ENCODE peak calls at places on chromosomes 11 and 22, in six cellular contexts. J is SK-N-SH; K is IMR-90; I is fibroblast of lung; B is CD8-positive, alpha-beta T cell; A is BJ. G is an unnamed sample.
A peak's percentile ranks its signal among the peaks of the same experiment; 100 is the strongest.

GRCh38 chr11:76721755-76722677 is 51.5 kb upstream of the LRRC32 start:
- DNase-seq in K (peak; percentile 73), I (peak; percentile 60), J (peak; percentile 86), B (peak; percentile 74), A (no peak), G (peak; percentile 24)

GRCh38 chr11:10058356-10058755 is 235.7 kb downstream of the SBF2 start:
- DNase-seq in B (no peak), J (no peak), K (peak; percentile 64), A (no peak), I (peak; percentile 22), G (no peak)

GRCh38 chr22:38412435-38413084 is 42.4 kb downstream of the KCNJ4 start:
- DNase-seq in B (peak; percentile 48), J (peak; percentile 85), K (no peak), A (no peak), I (no peak), G (no peak)

GRCh38 chr22:40216041-40216756 is 38.5 kb downstream of the TNRC6B start:
- DNase-seq in B (peak; percentile 31), A (no peak), J (no peak), I (no peak), K (no peak), G (no peak)

GRCh38 chr22:30423296-30423958 is 2.1 kb upstream of the MTFP1 start:
- DNase-seq in J (no peak), B (peak; percentile 62), I (no peak), A (no peak), K (no peak), G (no peak)

GRCh38 chr11:104858882-104859735 is 39.2 kb downstream of the CASP12 start:
- DNase-seq in J (no peak), K (no peak), I (peak; percentile 22), A (no peak), B (no peak), G (no peak)

GRCh38 chr11:133903056-133903455 is 53.7 kb downstream of the IGSF9B start:
- DNase-seq in I (no peak), J (no peak), A (no peak), K (no peak), B (no peak), G (no peak)

GRCh38 chr11:64842851-64843841 is 1.3 kb downstream of the CDC42BPG start:
- DNase-seq in I (no peak), J (no peak), B (no peak), K (no peak), A (no peak), G (no peak)

GRCh38 chr11:64019106-64020031 is 16.4 kb upstream of the FLRT1 start:
- DNase-seq in J (no peak), K (no peak), A (no peak), B (no peak), I (no peak), G (no peak)

GRCh38 chr11:73528420-73528819 is 69.5 kb downstream of the FAM168A start:
- DNase-seq in B (no peak), A (no peak), J (no peak), K (no peak), I (no peak), G (no peak)

GRCh38 chr22:36303874-36304273 is 50.9 kb downstream of the APOL1 start:
- DNase-seq in K (no peak), A (no peak), B (no peak), J (no peak), I (no peak), G (no peak)

GRCh38 chr22:37045958-37046357 is 5.6 kb upstream of the KCTD17 start:
- DNase-seq in K (peak; percentile 62), I (peak; percentile 53), B (no peak), J (peak; percentile 64), A (no peak), G (no peak)

GRCh38 chr11:62752994-62753735 is 795 bp downstream of the ZBTB3 start:
- DNase-seq in A (no peak), B (no peak), J (no peak), K (no peak), I (no peak), G (no peak)

GRCh38 chr11:32266611-32267010 is 168.7 kb downstream of the WT1 start:
- DNase-seq in K (peak; percentile 4), B (no peak), A (no peak), I (peak; percentile 53), J (no peak), G (no peak)

GRCh38 chr11:70916321-70916720 is 336.1 kb downstream of the SHANK2 start:
- DNase-seq in J (no peak), A (no peak), K (no peak), B (no peak), I (no peak), G (no peak)

GRCh38 chr11:40219401-40219800 is 1240.1 kb downstream of the LRRC4C start:
- DNase-seq in A (no peak), J (peak; percentile 2), I (no peak), K (no peak), B (no peak), G (no peak)

GRCh38 chr11:10452211-10452767 is 2.8 kb upstream of the AMPD3 start:
- DNase-seq in I (no peak), K (peak; percentile 19), B (no peak), A (no peak), J (no peak), G (no peak)

GRCh38 chr11:129723964-129724291 is 91.7 kb upstream of the TMEM45B start:
- DNase-seq in B (no peak), A (no peak), I (no peak), J (no peak), K (no peak), G (no peak)

GRCh38 chr11:45083544-45084087 is 62.8 kb upstream of the PRDM11 start:
- DNase-seq in I (no peak), K (no peak), A (no peak), B (no peak), J (no peak), G (no peak)

GRCh38 chr11:95089620-95090542 is at the start of gene ENDOD1:
- DNase-seq in K (peak; percentile 74), I (peak; percentile 84), A (no peak), B (peak; percentile 83), J (peak; percentile 95), G (no peak)

GRCh38 chr11:18471995-18472394 is 16.3 kb downstream of the LDHAL6A start:
- DNase-seq in I (no peak), A (no peak), J (no peak), K (no peak), B (no peak), G (no peak)

GRCh38 chr11:130141561-130142341 is 17.8 kb upstream of the ST14 start:
- DNase-seq in K (peak; percentile 35), A (no peak), B (no peak), J (no peak), I (peak; percentile 76), G (no peak)

GRCh38 chr11:86676533-86677154 is 4.2 kb upstream of the ME3 start:
- DNase-seq in B (no peak), I (no peak), K (no peak), J (peak; percentile 22), A (no peak), G (no peak)

GRCh38 chr11:36295926-36296325 is at the start of gene PRR5L:
- DNase-seq in J (no peak), K (no peak), I (no peak), B (no peak), A (no peak), G (no peak)

GRCh38 chr11:58992489-58992888 is 53.2 kb downstream of the GLYATL1 start:
- DNase-seq in B (no peak), J (no peak), I (no peak), K (no peak), A (no peak), G (no peak)

GRCh38 chr11:64347171-64347867 is 7.3 kb downstream of the CCDC88B start:
- DNase-seq in A (no peak), B (no peak), J (peak; percentile 14), I (no peak), K (no peak), G (no peak)

GRCh38 chr11:15148181-15148580 is 33.5 kb downstream of the INSC start:
- DNase-seq in J (no peak), I (peak; percentile 51), B (no peak), A (no peak), K (peak; percentile 56), G (no peak)

GRCh38 chr22:23484651-23485050 is 95.4 kb downstream of the IGLL1 start:
- DNase-seq in J (no peak), A (no peak), I (no peak), B (no peak), K (no peak), G (no peak)
- H3K4me3 ChIP-seq in J (no peak overlapping the region), A (no peak overlapping the region), I (no peak overlapping the region), B (no peak overlapping the region), K (no peak overlapping the region), G (no peak overlapping the region)

GRCh38 chr22:34333285-34333684 is 413.0 kb upstream of the LARGE1 start:
- DNase-seq in B (no peak), A (no peak), I (no peak), K (no peak), J (no peak), G (no peak)
- TF ChIP-seq CTCF in B (no peak), A (no peak), I (no peak), K (no peak), J (no peak), G (no peak)

DNA sequence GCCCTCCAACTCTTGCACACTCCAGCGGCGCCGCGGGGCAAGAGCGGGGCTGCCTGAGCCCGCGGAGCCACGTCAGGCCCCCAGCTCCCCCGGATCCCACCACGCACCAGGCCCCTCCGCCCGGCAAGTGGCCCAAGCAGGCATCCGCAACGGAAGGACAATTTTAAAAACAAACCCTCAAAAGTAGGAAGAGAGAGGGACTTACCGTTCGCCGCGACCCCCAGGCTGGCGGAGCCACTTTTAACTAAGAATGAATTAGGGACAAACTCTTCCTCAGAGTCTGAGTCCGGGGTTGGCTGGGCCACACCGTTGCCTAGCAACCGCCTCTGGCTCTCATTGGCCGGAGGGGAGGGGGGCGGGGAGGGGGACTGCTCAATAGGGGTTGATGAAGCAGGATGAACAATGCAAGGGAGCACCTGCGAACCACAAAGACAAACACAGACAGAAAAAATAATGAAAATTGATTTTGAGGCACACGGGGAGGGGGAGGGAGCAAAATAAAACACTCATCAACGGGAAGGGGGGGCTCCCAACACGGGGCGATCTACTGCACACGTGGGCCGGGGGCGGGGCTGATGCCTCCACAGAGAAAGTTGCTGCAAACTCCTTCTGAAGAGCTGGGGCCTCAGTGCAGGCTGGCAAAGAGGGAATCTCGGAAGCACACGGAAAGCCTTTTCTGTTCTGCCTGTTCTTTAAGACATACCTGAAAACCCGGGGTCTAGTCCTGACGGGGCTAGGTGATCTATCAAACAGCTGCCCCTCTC is 387.5 kb upstream of the NARS2 start:
- DNase-seq in I (peak; percentile 68), K (peak; percentile 48), B (no peak), A (no peak), J (peak; percentile 94), G (no peak)
- H3K4me3 ChIP-seq in I (peak overlapping the region; percentile 31), K (peak overlapping the region; percentile 14), B (no peak overlapping the region), A (no peak overlapping the region), J (peak overlapping the region; percentile 68), G (no peak overlapping the region)

GRCh38 chr11:61480261-61480660 is 28.3 kb upstream of the LRRC10B start:
- DNase-seq in K (no peak), I (no peak), A (no peak), J (no peak), B (no peak), G (no peak)

GRCh38 chr11:61481806-61482205 is 26.7 kb upstream of the LRRC10B start:
- DNase-seq in K (no peak), B (no peak), I (no peak), A (no peak), J (no peak), G (no peak)

GRCh38 chr11:61484541-61484940 is 24.0 kb upstream of the LRRC10B start:
- DNase-seq in I (no peak), A (no peak), B (no peak), K (no peak), J (no peak), G (no peak)

GRCh38 chr11:61480936-61481335 is 27.6 kb upstream of the LRRC10B start:
- DNase-seq in K (no peak), B (no peak), I (no peak), A (no peak), J (peak; percentile 79), G (no peak)

GRCh38 chr11:61482513-61482912 is 26.0 kb upstream of the LRRC10B start:
- DNase-seq in A (no peak), K (no peak), I (no peak), B (no peak), J (peak; percentile 70), G (no peak)
- TF ChIP-seq CTCF in A (peak; percentile 72), K (peak; percentile 48), I (peak; percentile 42), B (no peak), J (peak; percentile 48), G (peak; percentile 73)